ENCODE peak calls at places on chromosomes 7 and 10, in eight cellular contexts. One of them, this sample, is unnamed.

GRCh38 chr10:101080933-101081546 is 19.3 kb downstream of the KAZALD1 start:
- DNase-seq in AG04450: no peak
- DNase-seq in left ventricle myocardium inferior: no peak
- DNase-seq in H7: peak; percentile 81
- DNase-seq in tibial artery: no peak
- DNase-seq in suprapubic skin: no peak
- DNase-seq in thoracic aorta: no peak
- DNase-seq in CD4-positive, alpha-beta T cell: no peak
- DNase-seq in this sample: peak; percentile 17

GRCh38 chr10:96456296-96456840 is 57.4 kb downstream of the TLL2 start:
- DNase-seq in left ventricle myocardium inferior: no peak
- DNase-seq in AG04450: no peak
- DNase-seq in tibial artery: no peak
- DNase-seq in CD4-positive, alpha-beta T cell: no peak
- DNase-seq in thoracic aorta: no peak
- DNase-seq in suprapubic skin: no peak
- DNase-seq in H7: no peak
- DNase-seq in this sample: no peak

GRCh38 chr7:155052982-155053381 is 17.1 kb upstream of the HTR5A start:
- DNase-seq in left ventricle myocardium inferior: no peak
- DNase-seq in tibial artery: no peak
- DNase-seq in H7: no peak
- DNase-seq in suprapubic skin: no peak
- DNase-seq in CD4-positive, alpha-beta T cell: no peak
- DNase-seq in thoracic aorta: no peak
- DNase-seq in AG04450: no peak
- DNase-seq in this sample: no peak

GRCh38 chr10:52347327-52347667 is 33.2 kb downstream of the DKK1 start:
- DNase-seq in tibial artery: no peak
- DNase-seq in AG04450: no peak
- DNase-seq in left ventricle myocardium inferior: no peak
- DNase-seq in thoracic aorta: no peak
- DNase-seq in suprapubic skin: no peak
- DNase-seq in H7: no peak
- DNase-seq in CD4-positive, alpha-beta T cell: no peak
- DNase-seq in this sample: no peak

GRCh38 chr10:101217450-101218281 is 11.6 kb downstream of the LBX1 start:
- DNase-seq in AG04450: no peak
- DNase-seq in thoracic aorta: no peak
- DNase-seq in suprapubic skin: no peak
- DNase-seq in CD4-positive, alpha-beta T cell: no peak
- DNase-seq in H7: peak; percentile 92
- DNase-seq in left ventricle myocardium inferior: no peak
- DNase-seq in tibial artery: no peak
- DNase-seq in this sample: no peak

GRCh38 chr7:149708026-149708425 is 65.4 kb downstream of the ZNF467 start:
- DNase-seq in H7: no peak
- DNase-seq in AG04450: no peak
- DNase-seq in CD4-positive, alpha-beta T cell: no peak
- DNase-seq in suprapubic skin: no peak
- DNase-seq in tibial artery: no peak
- DNase-seq in left ventricle myocardium inferior: no peak
- DNase-seq in thoracic aorta: no peak
- DNase-seq in this sample: no peak

GRCh38 chr7:8184241-8184640 is 77.7 kb downstream of the ICA1 start:
- DNase-seq in AG04450: no peak
- DNase-seq in thoracic aorta: no peak
- DNase-seq in H7: no peak
- DNase-seq in tibial artery: no peak
- DNase-seq in left ventricle myocardium inferior: no peak
- DNase-seq in CD4-positive, alpha-beta T cell: no peak
- DNase-seq in suprapubic skin: no peak
- DNase-seq in this sample: no peak

GRCh38 chr7:103524042-103524907 is 78.3 kb upstream of the SLC26A5 start:
- DNase-seq in tibial artery: no peak
- DNase-seq in AG04450: peak; percentile 29
- DNase-seq in CD4-positive, alpha-beta T cell: no peak
- DNase-seq in thoracic aorta: no peak
- DNase-seq in H7: peak; percentile 15
- DNase-seq in left ventricle myocardium inferior: no peak
- DNase-seq in suprapubic skin: no peak
- DNase-seq in this sample: peak; percentile 39

GRCh38 chr10:26994743-26995142 is 105.6 kb downstream of the ANKRD26 start:
- DNase-seq in thoracic aorta: no peak
- DNase-seq in AG04450: no peak
- DNase-seq in CD4-positive, alpha-beta T cell: no peak
- DNase-seq in tibial artery: no peak
- DNase-seq in suprapubic skin: no peak
- DNase-seq in H7: no peak
- DNase-seq in left ventricle myocardium inferior: no peak
- DNase-seq in this sample: no peak

GRCh38 chr7:132575336-132575986 is 809 bp downstream of the PLXNA4 start:
- DNase-seq in left ventricle myocardium inferior: peak; percentile 71
- DNase-seq in AG04450: no peak
- DNase-seq in H7: peak; percentile 78
- DNase-seq in CD4-positive, alpha-beta T cell: no peak
- DNase-seq in thoracic aorta: no peak
- DNase-seq in suprapubic skin: no peak
- DNase-seq in tibial artery: peak; percentile 52
- DNase-seq in this sample: peak; percentile 8

GRCh38 chr7:150936018-150936417 is 42.1 kb downstream of the KCNH2 start:
- DNase-seq in H7: no peak
- DNase-seq in AG04450: no peak
- DNase-seq in CD4-positive, alpha-beta T cell: no peak
- DNase-seq in tibial artery: no peak
- DNase-seq in thoracic aorta: no peak
- DNase-seq in suprapubic skin: no peak
- DNase-seq in left ventricle myocardium inferior: no peak
- DNase-seq in this sample: no peak

GRCh38 chr7:20146461-20146860 is 70.7 kb downstream of the MACC1 start:
- DNase-seq in thoracic aorta: no peak
- DNase-seq in tibial artery: no peak
- DNase-seq in CD4-positive, alpha-beta T cell: no peak
- DNase-seq in suprapubic skin: no peak
- DNase-seq in left ventricle myocardium inferior: no peak
- DNase-seq in AG04450: no peak
- DNase-seq in H7: no peak
- DNase-seq in this sample: no peak

GRCh38 chr10:125401462-125401861 is 241.1 kb upstream of the CTBP2 start:
- DNase-seq in CD4-positive, alpha-beta T cell: no peak
- DNase-seq in thoracic aorta: no peak
- DNase-seq in suprapubic skin: no peak
- DNase-seq in H7: no peak
- DNase-seq in left ventricle myocardium inferior: no peak
- DNase-seq in tibial artery: no peak
- DNase-seq in AG04450: no peak
- DNase-seq in this sample: no peak

GRCh38 chr7:30682131-30683083 is at the start of gene CRHR2:
- DNase-seq in CD4-positive, alpha-beta T cell: peak; percentile 17
- DNase-seq in tibial artery: no peak
- DNase-seq in thoracic aorta: no peak
- DNase-seq in left ventricle myocardium inferior: peak; percentile 26
- DNase-seq in H7: peak; percentile 94
- DNase-seq in AG04450: no peak
- DNase-seq in suprapubic skin: no peak
- DNase-seq in this sample: no peak
- H3K27me3 ChIP-seq in CD4-positive, alpha-beta T cell: peaks cover 55% of the 10 kb centered on the region
- H3K27me3 ChIP-seq in tibial artery: peaks cover 75% of the 10 kb centered on the region
- H3K27me3 ChIP-seq in thoracic aorta: no peaks in the 10 kb centered on the region
- H3K27me3 ChIP-seq in left ventricle myocardium inferior: peaks cover 83% of the 10 kb centered on the region
- H3K27me3 ChIP-seq in H7: peaks cover 39% of the 10 kb centered on the region
- H3K27me3 ChIP-seq in AG04450: peaks cover 78% of the 10 kb centered on the region
- H3K27me3 ChIP-seq in suprapubic skin: peaks cover 78% of the 10 kb centered on the region
- H3K27me3 ChIP-seq in this sample: peaks cover 46% of the 10 kb centered on the region

GRCh38 chr10:127498081-127498480 is 51.0 kb upstream of the NPS start:
- DNase-seq in suprapubic skin: no peak
- DNase-seq in tibial artery: no peak
- DNase-seq in thoracic aorta: no peak
- DNase-seq in left ventricle myocardium inferior: no peak
- DNase-seq in AG04450: no peak
- DNase-seq in H7: no peak
- DNase-seq in CD4-positive, alpha-beta T cell: no peak
- DNase-seq in this sample: no peak
- H3K27me3 ChIP-seq in suprapubic skin: peaks cover 17% of the 10 kb centered on the region
- H3K27me3 ChIP-seq in tibial artery: peaks cover 22% of the 10 kb centered on the region
- H3K27me3 ChIP-seq in thoracic aorta: no peaks in the 10 kb centered on the region
- H3K27me3 ChIP-seq in left ventricle myocardium inferior: peaks cover 57% of the 10 kb centered on the region
- H3K27me3 ChIP-seq in AG04450: no peaks in the 10 kb centered on the region
- H3K27me3 ChIP-seq in H7: no peaks in the 10 kb centered on the region
- H3K27me3 ChIP-seq in CD4-positive, alpha-beta T cell: no peaks in the 10 kb centered on the region
- H3K27me3 ChIP-seq in this sample: no peaks in the 10 kb centered on the region

GRCh38 chr10:49243610-49244283 is 55.2 kb upstream of the C10orf71 start:
- DNase-seq in tibial artery: no peak
- DNase-seq in CD4-positive, alpha-beta T cell: no peak
- DNase-seq in AG04450: no peak
- DNase-seq in thoracic aorta: no peak
- DNase-seq in H7: no peak
- DNase-seq in left ventricle myocardium inferior: no peak
- DNase-seq in suprapubic skin: no peak
- DNase-seq in this sample: no peak
- H3K27me3 ChIP-seq in tibial artery: peaks cover 9% of the 10 kb centered on the region
- H3K27me3 ChIP-seq in CD4-positive, alpha-beta T cell: no peaks in the 10 kb centered on the region
- H3K27me3 ChIP-seq in AG04450: peaks cover 9% of the 10 kb centered on the region
- H3K27me3 ChIP-seq in thoracic aorta: no peaks in the 10 kb centered on the region
- H3K27me3 ChIP-seq in H7: peaks cover 17% of the 10 kb centered on the region
- H3K27me3 ChIP-seq in left ventricle myocardium inferior: no peaks in the 10 kb centered on the region
- H3K27me3 ChIP-seq in suprapubic skin: no peaks in the 10 kb centered on the region
- H3K27me3 ChIP-seq in this sample: no peaks in the 10 kb centered on the region

DNA sequence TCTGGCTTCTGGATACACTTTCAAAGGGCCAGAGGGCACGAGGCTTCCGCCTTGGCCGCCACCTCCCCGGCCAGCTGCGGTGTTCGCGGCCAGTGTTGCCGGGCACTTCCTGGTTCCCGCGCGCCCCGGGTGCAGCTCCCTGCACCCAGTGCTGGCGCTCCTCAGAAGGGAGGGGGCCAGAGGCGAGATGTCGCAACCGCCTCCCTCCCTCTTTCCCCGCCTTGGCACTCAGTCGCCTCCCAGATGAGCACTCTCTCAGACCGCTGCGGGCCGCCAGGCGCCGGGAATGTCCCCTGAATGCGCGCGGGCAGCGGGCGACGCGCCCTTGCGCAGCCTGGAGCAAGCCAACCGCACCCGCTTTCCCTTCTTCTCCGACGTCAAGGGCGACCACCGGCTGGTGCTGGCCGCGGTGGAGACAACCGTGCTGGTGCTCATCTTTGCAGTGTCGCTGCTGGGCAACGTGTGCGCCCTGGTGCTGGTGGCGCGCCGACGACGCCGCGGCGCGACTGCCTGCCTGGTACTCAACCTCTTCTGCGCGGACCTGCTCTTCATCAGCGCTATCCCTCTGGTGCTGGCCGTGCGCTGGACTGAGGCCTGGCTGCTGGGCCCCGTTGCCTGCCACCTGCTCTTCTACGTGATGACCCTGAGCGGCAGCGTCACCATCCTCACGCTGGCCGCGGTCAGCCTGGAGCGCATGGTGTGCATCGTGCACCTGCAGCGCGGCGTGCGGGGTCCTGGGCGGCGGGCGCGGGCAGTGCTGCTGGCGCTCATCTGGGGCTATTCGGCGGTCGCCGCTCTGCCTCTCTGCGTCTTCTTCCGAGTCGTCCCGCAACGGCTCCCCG is at the start of gene FFAR4:
- DNase-seq in left ventricle myocardium inferior: peak; percentile 45
- DNase-seq in AG04450: no peak
- DNase-seq in suprapubic skin: no peak
- DNase-seq in tibial artery: peak; percentile 43
- DNase-seq in CD4-positive, alpha-beta T cell: no peak
- DNase-seq in H7: peak; percentile 86
- DNase-seq in thoracic aorta: no peak
- DNase-seq in this sample: no peak
- H3K27me3 ChIP-seq in left ventricle myocardium inferior: peaks cover 89% of the 10 kb centered on the region
- H3K27me3 ChIP-seq in AG04450: peaks cover 56% of the 10 kb centered on the region
- H3K27me3 ChIP-seq in suprapubic skin: peaks cover 54% of the 10 kb centered on the region
- H3K27me3 ChIP-seq in tibial artery: peaks cover 49% of the 10 kb centered on the region
- H3K27me3 ChIP-seq in CD4-positive, alpha-beta T cell: peaks cover 36% of the 10 kb centered on the region
- H3K27me3 ChIP-seq in H7: peaks cover 71% of the 10 kb centered on the region
- H3K27me3 ChIP-seq in thoracic aorta: peaks cover 7% of the 10 kb centered on the region
- H3K27me3 ChIP-seq in this sample: peaks cover 33% of the 10 kb centered on the region

DNA sequence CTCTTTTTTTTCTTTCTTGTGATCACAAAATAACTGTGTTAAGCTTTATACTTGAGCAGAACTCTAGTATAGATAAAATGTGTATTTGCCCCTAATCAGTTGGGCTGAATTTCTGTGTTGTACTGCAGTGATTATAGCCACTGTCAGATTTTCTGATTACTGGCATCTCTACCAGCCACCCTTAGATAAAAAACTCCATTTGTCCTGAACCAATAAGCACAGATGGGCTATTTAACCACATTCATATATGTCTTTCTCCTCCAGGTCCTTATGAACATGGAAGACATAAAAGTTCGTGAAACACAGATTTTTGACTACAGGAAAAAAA is 38.3 kb downstream of the CFAP58 start:
- DNase-seq in CD4-positive, alpha-beta T cell: no peak
- DNase-seq in left ventricle myocardium inferior: no peak
- DNase-seq in thoracic aorta: no peak
- DNase-seq in tibial artery: no peak
- DNase-seq in suprapubic skin: no peak
- DNase-seq in AG04450: no peak
- DNase-seq in H7: no peak
- DNase-seq in this sample: no peak
- H3K27me3 ChIP-seq in CD4-positive, alpha-beta T cell: peaks cover 15% of the 10 kb centered on the region
- H3K27me3 ChIP-seq in left ventricle myocardium inferior: no peaks in the 10 kb centered on the region
- H3K27me3 ChIP-seq in thoracic aorta: no peaks in the 10 kb centered on the region
- H3K27me3 ChIP-seq in tibial artery: peaks cover 6% of the 10 kb centered on the region
- H3K27me3 ChIP-seq in suprapubic skin: peaks cover 12% of the 10 kb centered on the region
- H3K27me3 ChIP-seq in AG04450: no peaks in the 10 kb centered on the region
- H3K27me3 ChIP-seq in H7: no peaks in the 10 kb centered on the region
- H3K27me3 ChIP-seq in this sample: peaks cover 2% of the 10 kb centered on the region

DNA sequence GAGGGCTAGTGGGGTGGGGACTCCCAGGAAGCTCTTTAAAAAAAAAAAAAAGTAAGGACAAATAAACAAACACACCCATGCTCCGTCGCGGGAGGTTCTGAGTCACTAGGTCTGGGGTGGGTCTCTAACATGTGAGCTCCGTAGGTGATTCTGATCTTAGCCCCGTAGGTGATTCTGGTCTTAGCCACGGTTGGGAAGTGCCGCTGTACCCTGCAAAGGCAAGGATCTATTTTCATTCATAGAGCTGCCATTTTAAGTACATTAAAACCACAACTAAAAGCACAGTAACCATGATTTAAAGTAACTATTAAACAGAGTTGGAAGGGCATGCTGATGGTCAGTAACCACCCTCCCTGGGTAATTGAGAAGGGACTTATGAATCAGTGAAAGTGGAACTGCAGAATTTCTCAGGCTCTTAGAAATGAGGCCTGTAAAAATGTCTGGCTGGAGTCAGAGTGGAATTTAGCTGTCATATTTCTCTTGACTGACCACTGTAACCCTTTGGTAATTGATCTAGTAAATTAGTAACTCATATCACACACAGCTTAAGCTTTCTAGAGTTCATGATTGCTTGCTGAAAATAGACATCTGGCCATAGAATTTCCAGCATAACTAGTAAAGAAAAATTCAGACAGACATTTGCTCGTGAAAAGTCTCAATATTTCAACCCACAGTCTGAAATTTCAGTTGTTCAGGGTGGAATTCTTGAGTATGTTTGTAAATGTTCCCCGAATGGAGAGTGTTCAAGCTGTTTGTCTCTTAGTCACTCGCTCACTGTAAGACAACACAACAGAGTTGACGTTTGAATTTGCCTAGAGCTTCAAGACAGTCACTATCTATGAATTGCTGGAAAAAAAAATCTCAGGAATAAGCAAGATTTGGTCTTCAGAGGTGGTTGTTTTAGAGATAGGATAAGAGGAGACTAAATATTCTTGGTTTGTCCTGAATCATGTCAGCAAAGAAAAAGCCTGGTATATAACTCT is 34.2 kb upstream of the TCF7L2 start:
- DNase-seq in tibial artery: no peak
- DNase-seq in AG04450: no peak
- DNase-seq in thoracic aorta: no peak
- DNase-seq in H7: peak; percentile 45
- DNase-seq in left ventricle myocardium inferior: no peak
- DNase-seq in suprapubic skin: no peak
- DNase-seq in CD4-positive, alpha-beta T cell: no peak
- DNase-seq in this sample: peak; percentile 89
- H3K27me3 ChIP-seq in tibial artery: no peaks in the 10 kb centered on the region
- H3K27me3 ChIP-seq in AG04450: no peaks in the 10 kb centered on the region
- H3K27me3 ChIP-seq in thoracic aorta: no peaks in the 10 kb centered on the region
- H3K27me3 ChIP-seq in H7: peaks cover 45% of the 10 kb centered on the region
- H3K27me3 ChIP-seq in left ventricle myocardium inferior: no peaks in the 10 kb centered on the region
- H3K27me3 ChIP-seq in suprapubic skin: no peaks in the 10 kb centered on the region
- H3K27me3 ChIP-seq in CD4-positive, alpha-beta T cell: no peaks in the 10 kb centered on the region
- H3K27me3 ChIP-seq in this sample: no peaks in the 10 kb centered on the region